ENCODE peak calls at places on chromosomes 6 and 20, in four cellular contexts. L is transverse colon, A is A549, Y is K562. S is an unnamed sample. For H3K9me3, the result is how much of the 10 kb centered on the place peaks cover.

GRCh38 chr6:3806169-3806922 is 42.8 kb upstream of the FAM50B start:
- DNase-seq in L (no peak), A (no peak), Y (no peak), S (no peak)

GRCh38 chr6:112690497-112691202 is 343.5 kb downstream of the RFPL4B start:
- DNase-seq in A (peak), Y (no peak), L (no peak), S (no peak)

GRCh38 chr6:100839419-100839818 is 41.7 kb downstream of the ASCC3 start:
- DNase-seq in Y (no peak), A (no peak), L (no peak), S (no peak)

GRCh38 chr6:112636650-112637260 is 289.6 kb downstream of the RFPL4B start:
- DNase-seq in Y (no peak), A (no peak), L (no peak), S (no peak)

GRCh38 chr20:20223981-20224380 is 143.9 kb upstream of the INSM1 start:
- DNase-seq in L (no peak), A (no peak), Y (no peak), S (no peak)

GRCh38 chr20:11098888-11099287 is 425.1 kb upstream of the JAG1 start:
- DNase-seq in Y (no peak), L (peak), A (no peak), S (no peak)

GRCh38 chr20:39916236-39916635 is 772.8 kb downstream of the MAFB start:
- DNase-seq in A (no peak), Y (no peak), L (no peak), S (no peak)

GRCh38 chr6:35442693-35443092 is 9.4 kb upstream of the FANCE start:
- DNase-seq in A (no peak), L (no peak), Y (no peak), S (no peak)

GRCh38 chr6:168884050-168884645 is 369.5 kb downstream of the THBS2 start:
- DNase-seq in Y (no peak), A (no peak), L (no peak), S (no peak)

GRCh38 chr6:34115396-34116314 is 30.2 kb downstream of the GRM4 start:
- DNase-seq in A (no peak), L (no peak), Y (peak), S (no peak)

GRCh38 chr6:14125346-14125745 is 7.8 kb downstream of the CD83 start:
- DNase-seq in Y (no peak), L (no peak), A (no peak), S (no peak)

GRCh38 chr6:170011233-170012142 is 260.1 kb downstream of the ERMARD start:
- DNase-seq in Y (no peak), L (no peak), A (no peak), S (no peak)

GRCh38 chr20:46023999-46024398 is 5.0 kb upstream of the SLC12A5 start:
- DNase-seq in A (no peak), Y (no peak), L (no peak), S (no peak)

DNA sequence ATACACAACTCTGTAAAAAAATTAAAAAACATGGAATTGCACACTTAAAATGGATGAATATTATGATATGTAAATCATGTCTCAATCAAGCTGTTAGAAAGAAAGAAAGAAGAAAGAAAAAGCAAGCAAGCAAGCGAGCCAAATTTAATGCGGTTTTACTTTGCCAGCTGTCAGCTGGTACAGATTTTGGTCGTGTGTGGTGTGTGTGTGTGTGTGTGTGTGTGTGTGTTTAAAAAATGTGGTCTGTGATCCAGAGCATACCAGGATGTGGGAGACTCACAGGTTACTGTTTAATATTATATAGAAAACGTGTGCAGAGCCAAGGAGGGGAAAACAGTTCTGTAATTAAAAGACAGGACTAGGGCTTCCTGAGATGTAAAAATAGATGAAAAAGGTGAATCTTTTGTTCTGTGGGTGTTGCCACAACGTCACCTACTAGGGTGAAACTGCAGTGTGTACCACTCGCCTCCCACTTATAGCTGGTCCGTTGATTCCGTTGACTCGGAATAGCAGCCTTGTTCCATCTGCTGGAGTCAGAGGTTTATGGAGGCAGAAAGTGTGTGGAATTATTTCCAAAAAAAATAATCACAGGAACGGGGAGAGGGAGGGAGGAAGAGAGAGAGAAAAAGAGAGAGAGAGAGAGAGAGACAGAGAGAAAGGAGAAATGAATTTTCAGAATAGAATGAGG is 197.7 kb downstream of the BCAS1 start:
- DNase-seq in A (no peak), L (no peak), Y (no peak), S (no peak)
- TF ChIP-seq EP300 in A (no peak), L (no peak), Y (no peak), S (no peak)

DNA sequence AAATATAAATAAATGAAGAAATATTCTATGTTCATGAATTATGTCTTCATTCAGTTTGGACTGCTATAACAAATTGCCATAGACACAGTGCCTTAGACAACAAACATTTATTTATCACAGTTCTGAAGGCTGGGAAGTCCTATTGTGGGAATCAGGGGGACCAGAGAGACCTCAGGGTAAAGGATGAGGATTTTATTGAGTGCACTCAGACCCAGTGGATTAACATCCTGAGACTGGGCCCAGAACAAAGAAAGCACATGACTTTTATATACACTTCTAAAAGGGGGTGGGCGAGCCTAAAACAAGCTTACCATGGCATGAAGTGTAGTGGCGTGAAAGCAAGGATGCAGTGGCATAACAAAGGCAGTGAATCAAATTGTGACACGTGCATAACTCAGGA is 26.9 kb upstream of the CBLN4 start:
- DNase-seq in A (peak), Y (no peak), L (no peak), S (no peak)
- H3K9me3 ChIP-seq in A (under half), Y (under half), L (under half), S (under half)

GRCh38 chr6:41000248-41000647 is 38.8 kb downstream of the UNC5CL start:
- DNase-seq in L (no peak), Y (no peak), A (no peak), S (no peak)

GRCh38 chr6:40997256-40997957 is 41.6 kb downstream of the UNC5CL start:
- DNase-seq in Y (peak), L (peak), A (peak), S (no peak)

GRCh38 chr6:40998661-40999060 is 40.4 kb downstream of the UNC5CL start:
- DNase-seq in Y (no peak), A (no peak), L (no peak), S (no peak)

GRCh38 chr6:40999498-41000070 is 39.4 kb downstream of the UNC5CL start:
- DNase-seq in L (peak), A (peak), Y (peak), S (no peak)

GRCh38 chr6:40996591-40997247 is 42.3 kb downstream of the UNC5CL start:
- DNase-seq in Y (no peak), A (peak), L (peak), S (no peak)
- H3K4me3 ChIP-seq in Y (no peak), A (no peak), L (no peak), S (no peak)

GRCh38 chr6:152952866-152953509 is 29.9 kb downstream of the FBXO5 start:
- DNase-seq in Y (peak), A (peak), L (no peak), S (no peak)

GRCh38 chr6:152948150-152948768 is 34.6 kb downstream of the FBXO5 start:
- DNase-seq in A (peak), L (no peak), Y (peak), S (no peak)

GRCh38 chr6:152954443-152954842 is 28.4 kb downstream of the FBXO5 start:
- DNase-seq in Y (peak), A (peak), L (no peak), S (no peak)

GRCh38 chr6:152950240-152950639 is 32.6 kb downstream of the FBXO5 start:
- DNase-seq in Y (no peak), L (no peak), A (no peak), S (no peak)

GRCh38 chr6:152952045-152952444 is 30.8 kb downstream of the FBXO5 start:
- DNase-seq in Y (no peak), L (no peak), A (no peak), S (no peak)
- TF ChIP-seq EP300 in Y (no peak), L (no peak), A (no peak), S (no peak)

DNA sequence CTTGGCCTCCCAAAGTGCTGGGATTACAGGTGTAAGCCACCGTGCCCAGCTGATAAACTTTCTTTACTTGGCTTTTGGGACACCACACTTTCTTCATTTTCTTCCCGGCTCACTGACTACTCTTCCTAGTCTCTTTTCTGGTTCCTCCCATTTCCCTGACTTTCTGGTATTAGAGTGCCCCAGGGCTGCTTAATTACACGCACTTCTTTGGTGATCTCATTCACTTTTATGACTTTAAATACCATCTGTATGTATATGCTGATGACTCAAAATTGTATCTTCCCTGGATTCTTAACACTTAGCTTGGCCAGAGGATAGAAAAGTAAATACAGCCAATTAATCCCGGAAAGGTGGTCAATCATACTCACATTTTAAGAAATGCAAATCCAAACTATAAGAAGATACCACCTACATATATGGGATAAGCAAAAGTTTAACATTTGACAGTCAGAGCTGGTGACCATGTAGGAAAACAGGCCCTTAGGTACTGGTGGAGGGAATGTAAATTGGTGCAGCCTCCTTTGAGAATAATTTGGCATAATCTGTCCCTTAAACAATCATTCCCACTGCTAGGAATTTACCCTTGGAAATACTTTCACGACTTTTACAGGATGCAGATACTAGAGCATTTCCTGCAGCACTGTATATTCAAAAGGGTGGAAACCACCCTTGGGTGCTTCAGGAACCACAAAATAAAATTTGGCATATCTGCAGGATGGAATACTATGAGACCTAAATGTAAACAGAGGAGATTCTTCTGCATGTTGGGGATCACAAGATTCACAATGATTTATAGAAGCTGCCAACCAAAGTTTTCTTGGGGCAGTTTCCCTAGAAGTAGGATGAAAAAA is 9.4 kb upstream of the NANP start:
- DNase-seq in Y (no peak), L (no peak), A (no peak), S (no peak)
- H3K9me3 ChIP-seq in Y (under half), L (under half), A (under half), S (under half)

DNA sequence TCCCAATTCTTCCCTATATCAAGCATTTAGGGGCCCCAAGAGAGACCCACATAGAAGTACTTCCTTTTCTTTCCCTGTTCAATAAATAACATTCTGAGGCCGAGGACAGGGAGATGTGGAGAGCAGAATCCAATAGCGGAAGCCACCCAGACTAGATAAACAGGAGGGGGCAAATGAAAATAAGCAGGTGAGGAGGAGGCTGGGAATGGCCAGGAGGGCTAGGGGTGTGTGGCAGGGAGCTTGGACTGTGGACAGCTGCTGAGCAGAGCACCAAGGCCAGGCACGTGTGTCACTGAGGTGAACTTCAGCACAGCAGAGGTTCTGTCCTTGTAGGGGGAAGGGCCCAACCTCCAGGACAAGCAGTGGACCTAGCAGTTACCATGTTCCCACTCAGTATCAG is 339.2 kb downstream of the FOXA2 start:
- DNase-seq in A (no peak), Y (no peak), L (no peak), S (no peak)
- H3K4me3 ChIP-seq in A (no peak), Y (no peak), L (no peak), S (no peak)

DNA sequence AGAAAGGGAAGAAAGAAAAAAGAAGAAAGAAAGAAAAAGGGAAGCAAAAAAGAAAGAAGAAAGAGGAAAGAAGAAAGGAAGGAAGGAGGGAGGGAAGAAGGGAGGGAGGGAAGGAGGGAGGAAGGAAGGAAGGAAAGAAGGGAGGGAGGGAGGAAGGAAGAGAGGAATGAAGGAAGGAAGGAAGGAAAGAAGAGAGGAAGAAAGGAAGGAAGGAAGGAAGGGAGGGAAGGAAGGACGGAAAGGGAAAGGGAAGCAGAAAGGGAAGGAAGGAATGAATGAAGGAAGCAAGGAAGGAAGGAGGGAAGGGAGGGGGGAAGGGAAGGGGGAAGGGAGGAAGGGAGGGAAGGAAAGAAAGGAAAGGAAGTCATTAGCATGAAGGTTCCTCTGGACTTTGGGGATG is 452.9 kb downstream of the TFAP2B start:
- DNase-seq in L (no peak), A (no peak), Y (no peak), S (no peak)
- TF ChIP-seq EP300 in L (no peak), A (no peak), Y (no peak), S (no peak)

GRCh38 chr20:64253000-64253383 is 2.6 kb upstream of the PCMTD2 start:
- DNase-seq in A (no peak), L (no peak), Y (no peak), S (no peak)
- H3K9me3 ChIP-seq in A (under half), L (under half), Y (under half), S (under half)